ENCODE peak calls at places on chromosomes 16 and 17, in nine cellular contexts. H, G, Z, F, W, Y, C, U and J are unnamed samples.

GRCh38 chr16:75620326-75621169 is 2.5 kb downstream of the ADAT1 start:
- DNase-seq in H (no peak), C (no peak), F (no peak), Y (no peak), G (no peak), U (no peak), Z (no peak), W (peak; percentile 34), J (no peak)

GRCh38 chr16:7405166-7405565 is 72.5 kb downstream of the RBFOX1 start:
- DNase-seq in G (no peak), H (peak; percentile 66), Z (no peak), C (no peak), Y (no peak), F (no peak), U (peak; percentile 71), W (peak; percentile 27), J (no peak)

GRCh38 chr17:29121442-29121841 is 58.8 kb downstream of the MYO18A start:
- DNase-seq in H (no peak), U (no peak), F (no peak), G (no peak), W (no peak), Z (no peak), C (no peak), Y (no peak), J (no peak)

GRCh38 chr17:50149425-50150353 is 788 bp downstream of the PPP1R9B start:
- DNase-seq in C (no peak), W (peak; percentile 77), G (peak; percentile 54), Z (no peak), F (peak; percentile 84), H (peak; percentile 88), U (peak; percentile 69), Y (no peak), J (no peak)

GRCh38 chr16:83799336-83799735 is 8.4 kb upstream of the HSBP1 start:
- DNase-seq in Y (no peak), H (no peak), U (no peak), F (no peak), W (no peak), Z (no peak), C (no peak), G (no peak), J (no peak)

GRCh38 chr17:68564415-68565111 is 36.6 kb downstream of the FAM20A start:
- DNase-seq in H (no peak), G (no peak), U (no peak), Z (no peak), Y (no peak), F (no peak), C (no peak), W (no peak), J (no peak)

GRCh38 chr17:50689956-50690886 is 17.5 kb downstream of the ANKRD40 start:
- DNase-seq in G (no peak), W (no peak), F (no peak), U (peak; percentile 62), H (no peak), C (no peak), Y (no peak), Z (no peak), J (no peak)

GRCh38 chr17:40134184-40134583 is 6.2 kb upstream of the CASC3 start:
- DNase-seq in G (no peak), W (peak; percentile 47), U (no peak), H (no peak), Y (no peak), Z (peak; percentile 57), F (no peak), C (no peak), J (no peak)

GRCh38 chr17:16932156-16932555 is 39.8 kb downstream of the TNFRSF13B start:
- DNase-seq in Z (no peak), H (no peak), G (no peak), U (no peak), F (no peak), W (no peak), Y (no peak), C (no peak), J (no peak)

GRCh38 chr17:48907713-48908046 is 527 bp upstream of the UBE2Z start:
- DNase-seq in W (no peak), U (no peak), G (peak; percentile 68), C (peak; percentile 53), F (no peak), Z (no peak), Y (peak; percentile 46), H (no peak), J (peak; percentile 75)

GRCh38 chr17:50465635-50466034 is 3.0 kb downstream of the CHAD start:
- DNase-seq in W (no peak), F (peak; percentile 43), Y (no peak), C (no peak), U (no peak), H (no peak), G (no peak), Z (no peak), J (no peak)

GRCh38 chr17:78882546-78883089 is 20.4 kb downstream of the CEP295NL start:
- DNase-seq in U (peak; percentile 50), Z (no peak), W (no peak), G (no peak), F (no peak), Y (no peak), H (no peak), C (no peak), J (peak; percentile 19)

GRCh38 chr17:74280093-74280513 is 6.1 kb downstream of the DNAI2 start:
- DNase-seq in C (no peak), Z (no peak), U (no peak), W (no peak), Y (no peak), F (peak; percentile 64), H (no peak), G (no peak), J (no peak)

GRCh38 chr16:51524555-51525373 is 373.7 kb upstream of the SALL1 start:
- DNase-seq in H (no peak), W (no peak), Z (no peak), F (no peak), U (no peak), Y (no peak), G (peak; percentile 49), C (peak; percentile 4), J (peak; percentile 53)

GRCh38 chr17:47208744-47209488 is at the start of gene MYL4:
- DNase-seq in W (no peak), Z (no peak), G (no peak), H (no peak), C (no peak), F (no peak), U (no peak), Y (no peak), J (no peak)

GRCh38 chr17:51890710-51891109 is 267.8 kb downstream of the CA10 start:
- DNase-seq in W (no peak), Y (no peak), H (no peak), G (no peak), U (no peak), F (no peak), Z (no peak), C (no peak), J (no peak)

GRCh38 chr17:55163408-55163807 is 101.4 kb upstream of the HLF start:
- DNase-seq in W (no peak), C (no peak), F (no peak), Y (no peak), U (no peak), H (no peak), G (no peak), Z (no peak), J (no peak)

GRCh38 chr17:61967729-61968128 is 39.9 kb upstream of the INTS2 start:
- DNase-seq in Z (no peak), W (no peak), C (no peak), U (no peak), H (no peak), Y (no peak), G (no peak), F (no peak), J (no peak)

GRCh38 chr17:49193513-49194296 is 16.7 kb downstream of the GNGT2 start:
- DNase-seq in U (peak; percentile 79), C (peak; percentile 69), Z (peak; percentile 74), F (peak; percentile 59), G (peak; percentile 70), Y (peak; percentile 39), H (no peak), W (peak; percentile 43), J (peak; percentile 49)

GRCh38 chr17:67376509-67376891 is 581 bp upstream of the PITPNC1 start:
- DNase-seq in W (peak; percentile 43), U (no peak), C (peak; percentile 34), G (no peak), F (no peak), Z (no peak), H (no peak), Y (no peak), J (peak; percentile 44)

GRCh38 chr16:54324716-54325115 is 38.1 kb upstream of the IRX3 start:
- DNase-seq in G (no peak), C (no peak), H (no peak), Y (no peak), F (no peak), W (no peak), Z (no peak), U (no peak), J (no peak)
- TF ChIP-seq CTCF in G (no peak), C (no peak), H (no peak), Y (no peak), F (no peak), W (no peak), Z (no peak), U (no peak), J (no peak)

GRCh38 chr16:57945740-57946138 is 25.2 kb downstream of the CNGB1 start:
- DNase-seq in U (no peak), F (no peak), C (no peak), W (no peak), H (no peak), G (peak; percentile 25), Y (no peak), Z (no peak), J (no peak)
- TF ChIP-seq CTCF in U (peak; percentile 57), F (no peak), C (peak; percentile 37), W (no peak), H (no peak), G (peak; percentile 33), Y (peak; percentile 18), Z (no peak), J (peak; percentile 47)

DNA sequence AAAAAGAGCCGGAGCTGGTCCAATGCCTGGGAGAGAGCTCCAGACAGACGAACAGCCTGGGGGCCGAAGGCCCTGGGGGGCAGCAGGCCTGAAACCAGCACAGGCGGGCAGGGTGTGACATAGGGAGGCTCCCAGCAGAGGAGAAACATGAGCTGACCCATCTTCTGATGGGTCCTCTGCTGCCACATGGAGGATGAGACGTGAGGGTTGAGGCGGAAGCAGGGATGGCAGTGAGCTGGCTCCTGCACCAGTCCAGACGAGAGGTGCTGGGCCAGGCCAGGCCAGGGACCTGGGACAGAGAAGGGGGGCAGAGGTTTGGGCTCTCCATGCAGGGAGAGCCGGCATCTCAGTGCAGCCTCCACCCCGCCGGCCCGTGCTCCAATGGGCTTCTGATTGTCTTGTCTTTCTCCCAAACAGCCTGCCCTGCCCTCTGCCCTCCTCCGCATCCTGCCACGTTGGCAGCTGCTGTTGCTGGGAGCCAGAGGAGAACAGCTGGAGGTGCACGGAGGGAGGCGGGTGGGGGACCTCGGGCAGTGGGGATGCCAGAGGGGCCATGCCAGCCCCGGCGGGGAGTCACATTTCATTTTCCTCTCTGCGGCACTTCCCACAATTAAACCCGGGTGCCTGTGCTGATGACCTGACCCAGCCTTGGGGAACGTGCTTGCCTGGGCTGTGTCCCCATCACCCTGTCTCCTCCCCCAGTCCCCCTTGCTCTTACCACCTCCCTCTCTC is 139.0 kb upstream of the GSE1 start:
- DNase-seq in Z (no peak), Y (no peak), C (no peak), H (no peak), F (no peak), W (no peak), G (no peak), U (no peak), J (no peak)
- TF ChIP-seq CTCF in Z (no peak), Y (no peak), C (no peak), H (no peak), F (no peak), W (no peak), G (no peak), U (no peak), J (no peak)

GRCh38 chr16:30361180-30361579 is 6.1 kb upstream of the CD2BP2 start:
- DNase-seq in F (no peak), U (no peak), C (no peak), W (no peak), Y (no peak), Z (no peak), G (no peak), H (no peak), J (no peak)
- TF ChIP-seq CTCF in F (no peak), U (no peak), C (no peak), W (no peak), Y (no peak), Z (no peak), G (no peak), H (no peak), J (no peak)